ENCODE peak calls at places on chromosomes 1 and 21, in ten cellular contexts. C, U, E, S, K, B, I, R, N and X are unnamed samples.

GRCh38 chr1:1230656-1231399 is 973 bp downstream of the SDF4 start:
- DNase-seq in C (no peak), U (no peak), E (no peak), S (no peak), K (peak; percentile 49), B (no peak), I (no peak), R (no peak), N (no peak), X (no peak)

GRCh38 chr1:24911651-24912144 is 18.4 kb downstream of the RUNX3 start:
- DNase-seq in C (no peak), U (no peak), E (no peak), S (no peak), K (no peak), B (no peak), I (no peak), R (no peak), N (no peak), X (no peak)

GRCh38 chr21:45152265-45152746 is 77.9 kb downstream of the ADARB1 start:
- DNase-seq in C (peak; percentile 52), U (no peak), E (peak; percentile 48), S (peak; percentile 87), K (no peak), B (peak; percentile 46), I (peak; percentile 79), R (no peak), N (no peak), X (peak; percentile 59)

GRCh38 chr1:46551597-46552095 is at the start of gene KNCN:
- DNase-seq in C (no peak), U (no peak), E (no peak), S (no peak), K (no peak), B (no peak), I (no peak), R (no peak), N (no peak), X (no peak)

GRCh38 chr1:26097696-26098095 is 13.9 kb upstream of the PDIK1L start:
- DNase-seq in C (no peak), U (no peak), E (no peak), S (no peak), K (peak; percentile 60), B (no peak), I (no peak), R (peak; percentile 32), N (no peak), X (no peak)

GRCh38 chr1:17021896-17022295 is 10.2 kb upstream of the ATP13A2 start:
- DNase-seq in C (no peak), U (no peak), E (no peak), S (peak; percentile 49), K (no peak), B (no peak), I (no peak), R (no peak), N (no peak), X (peak; percentile 54)

GRCh38 chr1:20753589-20753988 is 21.1 kb upstream of the SH2D5 start:
- DNase-seq in C (no peak), U (no peak), E (no peak), S (no peak), K (no peak), B (no peak), I (no peak), R (no peak), N (no peak), X (no peak)

GRCh38 chr1:199529324-199529723 is 498.2 kb upstream of the NR5A2 start:
- DNase-seq in C (no peak), U (no peak), E (no peak), S (no peak), K (no peak), B (no peak), I (no peak), R (no peak), N (no peak), X (no peak)

GRCh38 chr1:188715566-188715965 is 1762.1 kb downstream of the BRINP3 start:
- DNase-seq in C (no peak), U (no peak), E (no peak), S (no peak), K (no peak), B (no peak), I (no peak), R (no peak), N (no peak), X (no peak)

GRCh38 chr1:201350361-201350725 is 27.1 kb downstream of the TNNT2 start:
- DNase-seq in C (no peak), U (no peak), E (no peak), S (no peak), K (no peak), B (no peak), I (no peak), R (no peak), N (no peak), X (no peak)

GRCh38 chr1:20089328-20090077 is 19.5 kb downstream of the PLA2G5 start:
- DNase-seq in C (no peak), U (no peak), E (no peak), S (no peak), K (no peak), B (no peak), I (no peak), R (no peak), N (no peak), X (no peak)

GRCh38 chr1:1122078-1122811 is 6.4 kb upstream of the C1orf159 start:
- DNase-seq in C (peak; percentile 91), U (peak; percentile 9), E (peak; percentile 74), S (peak; percentile 96), K (peak; percentile 57), B (peak; percentile 88), I (peak; percentile 91), R (no peak), N (peak; percentile 78), X (peak; percentile 86)

GRCh38 chr1:917466-918091 is 6.1 kb upstream of the SAMD11 start:
- DNase-seq in C (no peak), U (no peak), E (no peak), S (no peak), K (no peak), B (no peak), I (no peak), R (no peak), N (no peak), X (no peak)

GRCh38 chr21:42839271-42840231 is 39.8 kb downstream of the WDR4 start:
- DNase-seq in C (no peak), U (no peak), E (no peak), S (peak; percentile 74), K (no peak), B (no peak), I (no peak), R (no peak), N (no peak), X (no peak)

GRCh38 chr1:247373721-247374141 is 42.1 kb upstream of the ZNF496 start:
- DNase-seq in C (peak; percentile 56), U (no peak), E (peak; percentile 35), S (peak; percentile 88), K (peak; percentile 9), B (peak; percentile 60), I (peak; percentile 73), R (no peak), N (no peak), X (peak; percentile 34)

GRCh38 chr21:29185172-29185571 is 54.7 kb downstream of the MAP3K7CL start:
- DNase-seq in C (no peak), U (no peak), E (no peak), S (no peak), K (no peak), B (no peak), I (no peak), R (no peak), N (no peak), X (no peak)

GRCh38 chr1:154329152-154329521 is 3.8 kb downstream of the ATP8B2 start:
- DNase-seq in C (no peak), U (no peak), E (no peak), S (no peak), K (no peak), B (peak; percentile 26), I (no peak), R (no peak), N (no peak), X (no peak)

GRCh38 chr1:46612937-46613660 is 3.5 kb downstream of the MOB3C start:
- DNase-seq in C (no peak), U (no peak), E (no peak), S (peak; percentile 85), K (no peak), B (no peak), I (no peak), R (no peak), N (no peak), X (peak; percentile 45)

GRCh38 chr1:19644761-19645543 is 841 bp downstream of the NBL1 start:
- DNase-seq in C (no peak), U (no peak), E (peak; percentile 25), S (no peak), K (no peak), B (peak; percentile 45), I (peak; percentile 71), R (no peak), N (no peak), X (no peak)

GRCh38 chr1:61011514-61012263 is 70.7 kb upstream of the NFIA start:
- DNase-seq in C (no peak), U (no peak), E (no peak), S (no peak), K (no peak), B (no peak), I (no peak), R (no peak), N (no peak), X (no peak)

GRCh38 chr1:236021424-236022135 is 43.3 kb downstream of the NID1 start:
- DNase-seq in C (no peak), U (no peak), E (no peak), S (no peak), K (no peak), B (no peak), I (no peak), R (no peak), N (no peak), X (no peak)

GRCh38 chr1:207067695-207068094 is 14.6 kb downstream of the PFKFB2 start:
- DNase-seq in C (no peak), U (no peak), E (no peak), S (no peak), K (no peak), B (no peak), I (no peak), R (no peak), N (no peak), X (no peak)

GRCh38 chr1:25192154-25192553 is 40.1 kb downstream of the SYF2 start:
- DNase-seq in C (no peak), U (no peak), E (no peak), S (no peak), K (no peak), B (no peak), I (no peak), R (no peak), N (no peak), X (no peak)

GRCh38 chr1:231694081-231694443 is 67.5 kb downstream of the DISC1 start:
- DNase-seq in C (no peak), U (no peak), E (no peak), S (no peak), K (no peak), B (no peak), I (no peak), R (no peak), N (no peak), X (peak; percentile 42)

GRCh38 chr1:41495171-41495948 is 10.9 kb upstream of the EDN2 start:
- DNase-seq in C (no peak), U (no peak), E (no peak), S (no peak), K (no peak), B (peak; percentile 50), I (peak; percentile 52), R (no peak), N (no peak), X (peak; percentile 53)

GRCh38 chr1:103265551-103265950 is 157.2 kb upstream of the COL11A1 start:
- DNase-seq in C (no peak), U (no peak), E (no peak), S (no peak), K (no peak), B (no peak), I (no peak), R (no peak), N (no peak), X (no peak)

GRCh38 chr21:34878940-34879339 is 170.2 kb downstream of the RUNX1 start:
- DNase-seq in C (no peak), U (no peak), E (no peak), S (no peak), K (peak; percentile 12), B (no peak), I (no peak), R (no peak), N (no peak), X (no peak)

GRCh38 chr1:188846468-188846867 is 1631.2 kb downstream of the BRINP3 start:
- DNase-seq in C (no peak), U (no peak), E (no peak), S (no peak), K (no peak), B (no peak), I (no peak), R (no peak), N (no peak), X (no peak)